ENCODE peak calls at places on chromosomes 3 and 15, in six cellular contexts. W, F, U, N, D and L are unnamed samples.

GRCh38 chr3:37704129-37704528 is 157.6 kb upstream of the CTDSPL start:
- DNase-seq in W (no peak), F (no peak), U (no peak), N (no peak), D (no peak), L (no peak)

GRCh38 chr15:66906660-66907059 is 158.7 kb upstream of the SMAD3 start:
- DNase-seq in W (no peak), F (no peak), U (no peak), N (no peak), D (no peak), L (no peak)

GRCh38 chr3:175484666-175485065 is 625.5 kb downstream of the NAALADL2 start:
- DNase-seq in W (no peak), F (no peak), U (no peak), N (no peak), D (no peak), L (no peak)

GRCh38 chr15:51533672-51534398 is 88.7 kb downstream of the DMXL2 start:
- DNase-seq in W (no peak), F (no peak), U (no peak), N (no peak), D (no peak), L (no peak)

GRCh38 chr3:15637131-15637951 is 35.8 kb downstream of the BTD start:
- DNase-seq in W (no peak), F (no peak), U (no peak), N (no peak), D (no peak), L (no peak)

GRCh38 chr3:73502609-73503560 is 121.9 kb downstream of the PDZRN3 start:
- DNase-seq in W (peak), F (peak), U (no peak), N (peak), D (peak), L (peak)

GRCh38 chr15:65553691-65554090 is 23.4 kb downstream of the HACD3 start:
- DNase-seq in W (no peak), F (no peak), U (no peak), N (no peak), D (no peak), L (no peak)

GRCh38 chr15:63277044-63277892 is at the start of gene APH1B:
- DNase-seq in W (peak), F (peak), U (peak), N (peak), D (no peak), L (peak)

GRCh38 chr3:56855856-56856538 is 54.2 kb upstream of the ARHGEF3 start:
- DNase-seq in W (no peak), F (peak), U (no peak), N (peak), D (no peak), L (peak)

GRCh38 chr3:107525954-107526305 is 3.2 kb downstream of the BBX start:
- DNase-seq in W (no peak), F (no peak), U (no peak), N (no peak), D (no peak), L (no peak)

GRCh38 chr3:30934208-30934550 is 39.7 kb upstream of the GADL1 start:
- DNase-seq in W (peak), F (no peak), U (no peak), N (no peak), D (peak), L (peak)

GRCh38 chr3:174958671-174959328 is 99.7 kb downstream of the NAALADL2 start:
- DNase-seq in W (no peak), F (no peak), U (no peak), N (no peak), D (no peak), L (no peak)

GRCh38 chr3:43907508-43907858 is 216.7 kb downstream of the ABHD5 start:
- DNase-seq in W (no peak), F (no peak), U (no peak), N (no peak), D (no peak), L (no peak)

GRCh38 chr3:129410971-129411370 is 17.5 kb downstream of the EFCAB12 start:
- DNase-seq in W (no peak), F (no peak), U (no peak), N (no peak), D (no peak), L (no peak)

DNA sequence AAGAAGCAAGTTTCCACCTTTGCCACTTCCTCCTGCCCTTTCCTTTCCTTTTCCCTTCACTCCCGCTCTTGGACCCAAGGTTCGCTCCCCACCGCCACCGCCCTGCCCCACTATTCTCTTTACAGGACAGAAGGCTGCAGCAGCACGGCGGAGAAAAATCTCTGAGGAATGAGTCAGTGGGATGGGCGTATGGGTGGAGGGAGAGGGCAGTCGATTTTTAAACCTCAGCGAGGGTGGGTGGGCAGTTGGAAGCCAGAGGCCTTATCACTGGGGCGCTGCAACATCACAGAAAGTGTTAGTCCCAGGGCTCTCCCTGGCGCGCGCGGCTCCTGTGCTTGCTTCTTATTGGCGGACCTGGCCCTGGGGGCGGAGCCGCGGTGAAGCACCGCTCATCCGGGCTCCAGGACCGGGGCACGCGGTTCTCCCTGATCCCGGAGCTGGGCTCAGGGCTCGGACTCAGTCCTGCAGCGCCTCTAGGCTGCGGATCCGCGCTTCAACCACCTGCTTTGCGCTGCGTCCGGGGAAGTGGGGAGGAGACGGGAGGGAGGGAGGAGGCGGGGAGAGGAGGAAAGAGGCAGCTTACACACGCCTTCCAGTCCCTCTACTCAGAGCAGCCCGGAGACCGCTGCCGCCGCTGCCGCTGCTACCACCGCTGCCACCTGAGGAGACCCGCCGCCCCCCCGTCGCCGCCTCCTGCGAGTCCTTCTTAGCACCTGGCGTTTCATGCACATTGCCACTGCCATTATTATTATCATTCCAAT is at the start of gene ALCAM:
- DNase-seq in W (peak), F (peak), U (peak), N (peak), D (peak), L (peak)
- TF ChIP-seq CTCF in W (peak), F (peak), U (peak), N (peak), D (peak), L (peak)

GRCh38 chr3:9901967-9902366 is 681 bp upstream of the IL17RE start:
- DNase-seq in W (no peak), F (no peak), U (no peak), N (no peak), D (no peak), L (no peak)

GRCh38 chr3:9902372-9903237 is at the start of gene IL17RE:
- DNase-seq in W (no peak), F (no peak), U (no peak), N (peak), D (no peak), L (no peak)

GRCh38 chr3:9906480-9906879 is 3.8 kb downstream of the IL17RE start:
- DNase-seq in W (no peak), F (no peak), U (no peak), N (no peak), D (no peak), L (no peak)

GRCh38 chr3:9903904-9904303 is 1.3 kb downstream of the IL17RE start:
- DNase-seq in W (no peak), F (no peak), U (no peak), N (no peak), D (no peak), L (no peak)

GRCh38 chr3:9903238-9903624 is 583 bp downstream of the IL17RE start:
- DNase-seq in W (no peak), F (no peak), U (no peak), N (no peak), D (no peak), L (no peak)
- H3K27ac ChIP-seq in W (no peak), F (peak), U (peak), N (peak), D (peak), L (no peak)

DNA sequence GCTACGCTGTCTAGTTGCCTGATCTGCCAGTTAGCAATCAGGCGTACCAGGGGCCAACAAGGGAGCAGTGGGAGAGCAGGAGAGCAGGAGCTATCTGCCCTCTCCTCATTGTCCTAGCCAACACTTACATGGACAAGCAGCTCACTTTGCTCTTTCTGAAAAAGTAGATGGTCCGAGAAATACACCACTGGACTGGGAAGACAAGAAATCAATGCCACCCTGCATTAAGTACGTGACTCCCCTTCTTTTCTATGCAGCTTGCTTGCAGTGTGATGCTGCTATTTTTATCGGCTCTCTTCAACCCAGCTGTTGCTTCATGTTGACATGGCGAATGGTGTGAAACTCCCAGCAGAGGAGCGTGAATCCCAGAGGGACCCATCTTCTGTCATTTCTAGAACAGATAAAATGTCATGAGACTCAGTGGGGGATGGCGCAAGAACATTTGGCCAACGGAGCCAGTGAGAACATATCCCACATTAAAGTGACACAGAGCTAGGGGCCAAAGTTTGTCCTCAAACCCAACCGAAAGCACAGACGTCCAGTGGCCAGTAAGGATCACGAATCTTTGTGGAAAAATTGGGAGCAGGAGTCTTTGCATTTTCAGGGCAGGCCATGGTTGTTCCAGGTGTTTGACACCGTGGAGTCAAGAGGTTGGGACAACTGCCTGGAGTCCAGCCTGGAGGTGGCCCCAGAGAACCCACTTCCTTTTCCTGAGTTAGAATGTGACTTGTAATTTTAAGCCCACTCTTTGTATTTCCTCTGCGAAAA is 53.7 kb upstream of the MEF2A start:
- DNase-seq in W (no peak), F (peak), U (no peak), N (no peak), D (no peak), L (peak)
- TF ChIP-seq POLR2A in W (no peak), F (no peak), U (no peak), N (no peak), D (no peak), L (no peak)

DNA sequence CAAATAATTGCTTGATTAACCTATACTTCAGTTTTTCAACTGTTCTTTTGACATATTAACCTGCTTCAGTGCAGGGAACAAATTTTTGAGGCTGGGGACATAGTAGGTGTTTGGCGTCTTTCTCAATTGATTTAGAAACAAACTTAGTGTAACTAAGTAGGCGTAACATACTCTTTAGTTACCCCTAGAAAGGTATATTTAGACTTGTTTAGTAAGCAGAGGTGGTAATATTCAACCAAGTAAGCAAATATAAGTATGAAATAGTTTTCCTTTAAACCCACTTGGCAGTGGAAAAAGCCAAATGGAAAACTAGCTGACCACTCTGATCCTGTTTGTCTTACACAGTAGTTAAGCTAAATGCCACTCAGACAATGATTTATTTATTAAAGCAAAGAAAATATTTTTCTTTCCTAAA is 113.2 kb downstream of the MBNL1 start:
- DNase-seq in W (no peak), F (no peak), U (no peak), N (no peak), D (no peak), L (no peak)
- TF ChIP-seq CTCF in W (no peak), F (no peak), U (no peak), N (no peak), D (no peak), L (no peak)

GRCh38 chr15:68581725-68582124 is 2.9 kb downstream of the CORO2B start:
- DNase-seq in W (no peak), F (no peak), U (no peak), N (no peak), D (no peak), L (no peak)

GRCh38 chr15:68582236-68582635 is 3.4 kb downstream of the CORO2B start:
- DNase-seq in W (no peak), F (no peak), U (no peak), N (no peak), D (no peak), L (no peak)

GRCh38 chr15:68583936-68584703 is 5.3 kb downstream of the CORO2B start:
- DNase-seq in W (no peak), F (no peak), U (no peak), N (no peak), D (no peak), L (no peak)

GRCh38 chr15:68582864-68583263 is 4.1 kb downstream of the CORO2B start:
- DNase-seq in W (no peak), F (no peak), U (no peak), N (no peak), D (no peak), L (no peak)

DNA sequence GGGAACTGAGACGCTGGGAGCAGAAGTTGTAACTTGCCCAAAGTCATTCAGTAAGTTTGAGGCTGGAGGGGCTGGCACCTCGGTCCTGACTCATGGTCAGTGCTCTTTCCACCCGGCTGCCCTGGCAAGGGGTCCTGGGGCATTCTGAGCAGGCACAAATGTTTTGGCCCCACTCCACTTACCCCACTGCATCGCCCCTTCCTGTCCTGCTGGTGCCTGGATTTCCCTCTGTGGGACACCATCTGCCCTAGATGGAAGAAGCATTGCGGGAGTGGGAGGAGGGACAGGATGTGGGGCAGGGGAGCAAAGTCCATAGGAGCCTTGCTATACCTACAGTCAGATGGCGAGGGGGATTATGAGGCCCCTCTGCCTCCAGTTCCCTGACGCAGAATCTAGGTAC is 4.5 kb downstream of the CORO2B start:
- DNase-seq in W (no peak), F (no peak), U (no peak), N (no peak), D (no peak), L (no peak)
- H3K27ac ChIP-seq in W (no peak), F (no peak), U (no peak), N (no peak), D (no peak), L (no peak)

DNA sequence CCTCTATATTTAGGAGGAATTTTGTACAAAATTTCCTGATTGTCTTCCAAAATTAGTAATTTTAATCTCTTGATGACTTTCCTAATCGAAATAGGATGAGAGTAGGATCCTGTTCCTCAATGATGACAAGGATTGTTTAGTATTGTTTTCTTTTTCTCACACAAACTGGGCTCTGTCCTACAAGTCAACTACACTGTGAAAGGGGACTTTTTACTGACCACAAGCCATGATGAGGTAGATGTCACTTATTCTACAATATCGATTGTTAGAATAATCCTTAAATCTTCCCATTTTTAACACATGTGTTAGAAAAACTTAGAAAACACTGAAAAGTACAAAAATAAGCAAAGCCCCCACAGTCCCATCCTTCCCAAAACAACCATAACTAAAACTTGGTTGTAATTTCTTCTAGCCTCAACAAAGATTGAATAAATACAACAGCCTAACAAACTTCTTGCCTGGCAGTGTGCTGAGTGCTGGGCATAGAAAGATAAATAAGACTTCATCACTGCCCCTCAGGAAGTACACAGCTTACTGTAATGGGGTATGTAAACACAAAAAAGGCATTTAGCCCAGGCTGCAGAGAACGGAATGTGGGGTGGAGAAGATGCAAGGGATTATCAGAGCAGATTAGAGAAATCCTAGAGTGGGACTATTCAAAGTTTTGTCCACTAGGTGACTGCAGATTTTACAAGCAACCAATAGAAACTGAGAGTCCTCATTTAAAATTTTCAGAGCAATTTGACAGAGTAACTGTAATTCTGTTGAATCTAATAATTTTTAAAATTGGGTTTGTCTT is 35.6 kb upstream of the TSC22D2 start:
- DNase-seq in W (peak), F (no peak), U (no peak), N (no peak), D (no peak), L (no peak)
- TF ChIP-seq POLR2A in W (no peak), F (no peak), U (no peak), N (no peak), D (no peak), L (no peak)

GRCh38 chr3:167918686-167919085 is 177.0 kb downstream of the GOLIM4 start:
- DNase-seq in W (no peak), F (no peak), U (no peak), N (no peak), D (no peak), L (no peak)

GRCh38 chr3:167908745-167909442 is 173.4 kb downstream of the SERPINI1 start:
- DNase-seq in W (no peak), F (no peak), U (no peak), N (no peak), D (no peak), L (no peak)

GRCh38 chr3:167917969-167918368 is 177.8 kb downstream of the GOLIM4 start:
- DNase-seq in W (no peak), F (no peak), U (no peak), N (no peak), D (no peak), L (no peak)

GRCh38 chr3:167909443-167910287 is 174.1 kb downstream of the SERPINI1 start:
- DNase-seq in W (no peak), F (no peak), U (no peak), N (no peak), D (no peak), L (no peak)

DNA sequence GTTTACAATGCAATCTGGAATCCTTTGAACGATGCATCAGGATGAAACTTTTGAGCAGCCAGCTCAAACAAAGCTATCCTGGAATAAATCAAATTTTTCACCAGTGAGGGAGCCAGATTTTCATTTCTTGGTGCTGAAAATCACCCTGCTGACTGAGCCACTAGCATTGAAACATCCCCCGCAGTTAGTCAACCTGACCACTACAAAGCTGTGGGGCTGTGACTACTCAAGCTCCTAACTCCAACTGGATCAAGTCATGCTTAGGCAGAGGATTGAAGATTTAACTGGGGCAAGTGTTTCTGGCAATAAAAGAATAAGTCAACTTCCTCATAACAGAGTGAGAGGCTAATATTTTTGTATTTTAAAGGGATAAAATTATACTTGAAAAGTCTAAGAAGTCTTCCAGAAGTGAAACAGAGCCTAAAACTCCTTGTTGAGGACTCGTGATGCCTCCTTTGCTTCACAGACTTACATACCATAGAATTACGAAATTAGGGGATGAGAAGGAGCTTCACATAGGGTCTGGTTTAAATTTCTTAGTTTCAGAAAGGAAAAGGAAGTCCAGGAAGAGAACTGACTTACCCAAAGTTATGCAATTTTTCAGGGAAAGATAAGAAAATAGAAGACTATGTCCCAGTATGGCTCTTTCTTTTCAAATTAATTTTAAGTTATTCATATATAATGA is 177.8 kb downstream of the SERPINI1 start:
- DNase-seq in W (peak), F (no peak), U (no peak), N (peak), D (peak), L (no peak)
- TF ChIP-seq CTCF in W (no peak), F (no peak), U (no peak), N (no peak), D (peak), L (no peak)